ENCODE peak calls at places on chromosomes 1 and 21, in five cellular contexts. X is DMS153; N is activated CD8-positive, alpha-beta memory T cell treated with anti-CD3 and anti-CD28 coated beads for 1 hour; J is C1 segment of cervical spinal cord; G is stimulated activated CD8-positive, alpha-beta memory T cell treated with anti-CD3 and anti-CD28 coated beads, Interleukin-12 subunit alpha, Interleukin-12 subunit beta, amount 100 ng/mL, for 1 hour. Q is an unnamed sample.

GRCh38 chr1:8903908-8904650 is 25.6 kb upstream of the ENO1 start:
- DNase-seq in X (peak), N (no peak), J (no peak), G (no peak), Q (no peak)

GRCh38 chr1:207808322-207808705 is 56.5 kb downstream of the CD46 start:
- DNase-seq in X (no peak), N (no peak), J (no peak), G (no peak), Q (no peak)

GRCh38 chr21:32306021-32306780 is 7.5 kb downstream of the MRAP start:
- DNase-seq in X (no peak), N (no peak), J (peak), G (no peak), Q (no peak)

GRCh38 chr1:171898956-171899355 is 57.7 kb downstream of the DNM3 start:
- DNase-seq in X (peak), N (no peak), J (peak), G (no peak), Q (no peak)

GRCh38 chr21:25370311-25370744 is 237.0 kb downstream of the MRPL39 start:
- DNase-seq in X (no peak), N (no peak), J (no peak), G (no peak), Q (no peak)

GRCh38 chr1:90671736-90672135 is 45.4 kb downstream of the BARHL2 start:
- DNase-seq in X (no peak), N (no peak), J (no peak), G (no peak), Q (no peak)

GRCh38 chr1:58789322-58789856 is 5.5 kb upstream of the JUN start:
- DNase-seq in X (no peak), N (no peak), J (no peak), G (no peak), Q (no peak)

GRCh38 chr1:21607549-21608529 is 61.3 kb downstream of the RAP1GAP start:
- DNase-seq in X (no peak), N (no peak), J (no peak), G (no peak), Q (no peak)

GRCh38 chr1:190754769-190755168 is 277.1 kb upstream of the BRINP3 start:
- DNase-seq in X (peak), N (no peak), J (no peak), G (no peak), Q (no peak)

GRCh38 chr1:4668738-4669700 is 14.6 kb downstream of the AJAP1 start:
- DNase-seq in X (no peak), N (no peak), J (no peak), G (no peak), Q (no peak)